ENCODE peak calls at places on chromosomes 13 and 19, in six cellular contexts. W is ELR; A is NCI-H1694; G is sciatic nerve; F is activated CD4-positive, alpha-beta T cell treated with anti-CD3 and anti-CD28 coated beads for 1 hour; S is activated effector memory CD4-positive, alpha-beta T cell treated with anti-CD3 and anti-CD28 coated beads, Interleukin-2, amount 50 U/mL, for 16 hours. T is an unnamed sample.

GRCh38 chr13:23965346-23965745 is 68.0 kb upstream of the C1QTNF9B start:
- DNase-seq in W (no peak), A (no peak), G (no peak), F (no peak), S (no peak), T (no peak)

GRCh38 chr13:33918199-33918932 is 100.4 kb downstream of the RFC3 start:
- DNase-seq in W (peak), A (no peak), G (no peak), F (no peak), S (no peak), T (no peak)

GRCh38 chr19:2302319-2303208 is 5.4 kb downstream of the LINGO3 start:
- DNase-seq in W (peak), A (no peak), G (peak), F (no peak), S (no peak), T (peak)

GRCh38 chr13:50357586-50358118 is 342.4 kb downstream of the KCNRG start:
- DNase-seq in W (peak), A (peak), G (no peak), F (no peak), S (no peak), T (no peak)

GRCh38 chr13:44212633-44213387 is 160.8 kb upstream of the SERP2 start:
- DNase-seq in W (no peak), A (no peak), G (no peak), F (no peak), S (no peak), T (no peak)

GRCh38 chr13:27131202-27131623 is 40.4 kb downstream of the USP12 start:
- DNase-seq in W (peak), A (no peak), G (no peak), F (peak), S (peak), T (peak)

GRCh38 chr13:107968470-107968869 is 246.9 kb downstream of the LIG4 start:
- DNase-seq in W (no peak), A (no peak), G (no peak), F (no peak), S (no peak), T (no peak)

GRCh38 chr19:46898731-46899130 is 37.9 kb downstream of the ARHGAP35 start:
- DNase-seq in W (peak), A (no peak), G (peak), F (no peak), S (no peak), T (no peak)

GRCh38 chr13:48585456-48585840 is 52.6 kb upstream of the RCBTB2 start:
- DNase-seq in W (peak), A (no peak), G (peak), F (no peak), S (no peak), T (no peak)

GRCh38 chr19:44954649-44955499 is at the start of gene CLPTM1:
- DNase-seq in W (peak), A (peak), G (peak), F (peak), S (peak), T (peak)

GRCh38 chr19:7391218-7391670 is 42.5 kb downstream of the ARHGEF18 start:
- DNase-seq in W (peak), A (no peak), G (no peak), F (no peak), S (no peak), T (no peak)

GRCh38 chr13:67230774-67231480 is 791 bp upstream of the PCDH9 start:
- DNase-seq in W (peak), A (no peak), G (peak), F (no peak), S (peak), T (peak)

GRCh38 chr19:52296400-52296772 is 583 bp upstream of the ZNF480 start:
- DNase-seq in W (no peak), A (no peak), G (no peak), F (no peak), S (peak), T (no peak)

GRCh38 chr13:41179593-41180250 is 14.6 kb downstream of the KBTBD7 start:
- DNase-seq in W (peak), A (no peak), G (no peak), F (no peak), S (no peak), T (no peak)

GRCh38 chr13:48801255-48801654 is 147.5 kb downstream of the CYSLTR2 start:
- DNase-seq in W (peak), A (no peak), G (no peak), F (no peak), S (no peak), T (no peak)

GRCh38 chr13:30829788-30830637 is 76.1 kb upstream of the MEDAG start:
- DNase-seq in W (peak), A (no peak), G (no peak), F (no peak), S (no peak), T (no peak)

GRCh38 chr19:48841047-48841446 is 4.8 kb upstream of the HSD17B14 start:
- DNase-seq in W (no peak), A (no peak), G (no peak), F (no peak), S (no peak), T (no peak)

GRCh38 chr13:80339841-80340642 is 884 bp downstream of the SPRY2 start:
- DNase-seq in W (peak), A (no peak), G (peak), F (no peak), S (no peak), T (no peak)

GRCh38 chr19:55437410-55437809 is 5.7 kb downstream of the SHISA7 start:
- DNase-seq in W (peak), A (no peak), G (peak), F (no peak), S (no peak), T (no peak)

GRCh38 chr13:93309886-93310520 is 83.4 kb downstream of the GPC6 start:
- DNase-seq in W (peak), A (no peak), G (no peak), F (no peak), S (no peak), T (no peak)

GRCh38 chr19:1261512-1261862 is 7.6 kb upstream of the CIRBP start:
- DNase-seq in W (peak), A (no peak), G (peak), F (no peak), S (no peak), T (no peak)

GRCh38 chr19:10089801-10090375 is 3.8 kb downstream of the SHFL start:
- DNase-seq in W (no peak), A (no peak), G (no peak), F (no peak), S (no peak), T (no peak)

GRCh38 chr19:17755977-17756670 is 4.8 kb downstream of the FCHO1 start:
- DNase-seq in W (peak), A (peak), G (no peak), F (no peak), S (peak), T (peak)

GRCh38 chr13:85284349-85284748 is 514.9 kb downstream of the SLITRK6 start:
- DNase-seq in W (no peak), A (no peak), G (no peak), F (no peak), S (no peak), T (no peak)

GRCh38 chr13:107834268-107834667 is 381.1 kb downstream of the LIG4 start:
- DNase-seq in W (no peak), A (no peak), G (no peak), F (no peak), S (no peak), T (no peak)

GRCh38 chr19:4086336-4086953 is 19.7 kb upstream of the ZBTB7A start:
- DNase-seq in W (no peak), A (no peak), G (no peak), F (no peak), S (no peak), T (no peak)

GRCh38 chr13:113453962-113454361 is 674 bp upstream of the ADPRHL1 start:
- DNase-seq in W (no peak), A (no peak), G (no peak), F (no peak), S (no peak), T (no peak)

GRCh38 chr19:50362030-50362412 is 3.4 kb downstream of the NAPSA start:
- DNase-seq in W (no peak), A (no peak), G (no peak), F (no peak), S (no peak), T (no peak)

GRCh38 chr19:4386038-4386782 is 14.1 kb downstream of the SH3GL1 start:
- DNase-seq in W (no peak), A (no peak), G (no peak), F (no peak), S (no peak), T (no peak)

GRCh38 chr19:19488041-19488874 is 27.1 kb downstream of the TSSK6 start:
- DNase-seq in W (peak), A (no peak), G (no peak), F (no peak), S (no peak), T (no peak)

GRCh38 chr13:100440756-100441421 is 147.7 kb downstream of the GGACT start:
- DNase-seq in W (peak), A (no peak), G (no peak), F (no peak), S (no peak), T (no peak)

GRCh38 chr13:35797244-35797643 is 320.8 kb upstream of the MAB21L1 start:
- DNase-seq in W (no peak), A (no peak), G (no peak), F (no peak), S (no peak), T (no peak)

T was measured in germinal center.